ENCODE peak calls at places on chromosomes 16 and 17, in ten cellular contexts. D is tibial nerve, N is transverse colon, G is breast epithelium, U is IMR-90, M is ovary, P is heart left ventricle, I is sigmoid colon, B is spleen, F is Peyer's patch. V is an unnamed sample.

GRCh38 chr16:58121132-58121531 is 8.0 kb downstream of the CFAP20 start:
- DNase-seq in U (no peak), D (no peak), F (peak; percentile 73), I (no peak), B (no peak), P (no peak), M (no peak), N (peak; percentile 40), G (no peak), V (no peak)

GRCh38 chr16:88469615-88470395 is 16.7 kb downstream of the ZFPM1 start:
- DNase-seq in M (no peak), F (no peak), G (no peak), I (no peak), B (no peak), U (no peak), N (no peak), D (no peak), P (no peak), V (no peak)

GRCh38 chr17:38415250-38416194 is 12.7 kb upstream of the ARHGAP23 start:
- DNase-seq in F (no peak), M (no peak), D (no peak), P (no peak), N (peak; percentile 40), U (peak; percentile 69), G (no peak), B (no peak), I (no peak), V (no peak)

GRCh38 chr17:57577751-57578607 is 167.1 kb downstream of the CCDC182 start:
- DNase-seq in P (no peak), D (peak; percentile 25), F (no peak), N (no peak), I (peak; percentile 79), U (peak; percentile 70), M (peak; percentile 70), B (no peak), G (no peak), V (peak; percentile 29)

GRCh38 chr17:48972749-48973097 is 4.3 kb upstream of the GIP start:
- DNase-seq in D (no peak), P (peak; percentile 6), I (no peak), U (no peak), B (no peak), G (no peak), N (no peak), F (no peak), M (no peak), V (no peak)

GRCh38 chr17:55410722-55411462 is 10.7 kb downstream of the MMD start:
- DNase-seq in B (no peak), D (no peak), U (no peak), I (no peak), G (no peak), N (no peak), P (no peak), F (no peak), M (no peak), V (no peak)

GRCh38 chr17:50464736-50465135 is 3.9 kb downstream of the CHAD start:
- DNase-seq in N (no peak), F (no peak), B (peak; percentile 34), I (no peak), M (no peak), D (no peak), P (no peak), U (no peak), G (no peak), V (no peak)

GRCh38 chr17:31787857-31788570 is 71.0 kb downstream of the COPRS start:
- DNase-seq in F (no peak), N (peak; percentile 39), D (no peak), U (peak; percentile 93), I (peak; percentile 93), G (no peak), P (no peak), B (no peak), M (peak; percentile 17), V (peak; percentile 85)

DNA sequence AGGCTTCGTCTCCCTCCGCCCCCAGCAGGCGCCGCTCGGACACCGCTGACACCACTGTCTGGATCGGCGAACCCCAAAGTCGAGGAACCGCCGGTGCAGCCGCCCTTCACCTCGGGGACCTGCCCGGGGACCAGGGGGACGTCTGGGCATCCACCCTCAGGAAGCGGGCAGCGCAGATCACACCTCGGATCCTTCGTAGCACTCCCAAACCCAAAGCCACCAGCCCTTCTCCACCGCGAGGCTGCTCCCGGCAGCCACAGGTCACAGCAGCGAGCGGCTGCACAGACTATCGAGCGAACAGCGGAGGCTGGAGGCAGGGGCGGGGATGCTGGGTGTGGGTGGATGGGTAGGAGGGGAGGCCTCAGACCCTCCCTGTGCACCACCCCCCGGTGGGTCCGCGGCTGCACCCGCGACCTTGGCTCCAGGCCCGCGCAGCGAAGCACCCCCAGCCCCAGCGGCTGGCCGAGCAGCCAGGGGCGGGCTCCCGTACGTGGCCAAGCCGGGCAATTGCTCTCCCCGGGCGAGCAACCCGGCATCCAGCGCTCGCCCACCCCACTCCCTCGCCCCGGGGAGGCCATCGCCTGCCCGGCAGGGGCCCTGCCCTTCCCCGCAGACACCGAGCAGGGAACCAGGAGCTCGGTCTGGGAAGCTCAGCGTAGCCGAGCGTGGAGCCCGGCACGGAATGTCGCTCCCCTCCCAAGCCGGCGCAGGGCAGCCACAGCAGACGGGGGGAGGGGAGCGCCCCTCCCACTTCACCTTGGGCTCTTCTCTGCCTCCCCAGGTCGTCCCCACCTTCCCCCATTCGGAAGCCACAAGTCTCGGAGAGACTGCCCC is 1.0 kb downstream of the SDK2 start:
- DNase-seq in G (no peak), P (no peak), I (no peak), U (no peak), M (peak; percentile 32), B (peak; percentile 88), D (no peak), N (peak; percentile 34), F (peak; percentile 63), V (peak; percentile 26)
- TF ChIP-seq CTCF in G (no peak), P (no peak), I (peak; percentile 8), U (no peak), M (no peak), B (no peak), D (peak; percentile 24), N (no peak), F (no peak), V (no peak)

GRCh38 chr17:60170835-60171752 is 21.3 kb downstream of the CA4 start:
- DNase-seq in U (peak; percentile 36), F (no peak), G (no peak), I (no peak), P (no peak), N (no peak), M (no peak), B (no peak), D (no peak), V (no peak)

GRCh38 chr17:60168654-60169053 is 18.9 kb downstream of the CA4 start:
- DNase-seq in B (no peak), N (no peak), U (no peak), P (no peak), D (no peak), F (no peak), G (no peak), I (no peak), M (no peak), V (no peak)

GRCh38 chr17:60167095-60167741 is 17.4 kb downstream of the CA4 start:
- DNase-seq in P (no peak), F (no peak), D (no peak), U (no peak), B (no peak), N (no peak), M (no peak), I (no peak), G (no peak), V (no peak)

GRCh38 chr17:60171753-60172079 is 21.9 kb downstream of the CA4 start:
- DNase-seq in N (no peak), U (no peak), M (no peak), B (no peak), I (no peak), P (no peak), D (no peak), G (no peak), F (no peak), V (no peak)

DNA sequence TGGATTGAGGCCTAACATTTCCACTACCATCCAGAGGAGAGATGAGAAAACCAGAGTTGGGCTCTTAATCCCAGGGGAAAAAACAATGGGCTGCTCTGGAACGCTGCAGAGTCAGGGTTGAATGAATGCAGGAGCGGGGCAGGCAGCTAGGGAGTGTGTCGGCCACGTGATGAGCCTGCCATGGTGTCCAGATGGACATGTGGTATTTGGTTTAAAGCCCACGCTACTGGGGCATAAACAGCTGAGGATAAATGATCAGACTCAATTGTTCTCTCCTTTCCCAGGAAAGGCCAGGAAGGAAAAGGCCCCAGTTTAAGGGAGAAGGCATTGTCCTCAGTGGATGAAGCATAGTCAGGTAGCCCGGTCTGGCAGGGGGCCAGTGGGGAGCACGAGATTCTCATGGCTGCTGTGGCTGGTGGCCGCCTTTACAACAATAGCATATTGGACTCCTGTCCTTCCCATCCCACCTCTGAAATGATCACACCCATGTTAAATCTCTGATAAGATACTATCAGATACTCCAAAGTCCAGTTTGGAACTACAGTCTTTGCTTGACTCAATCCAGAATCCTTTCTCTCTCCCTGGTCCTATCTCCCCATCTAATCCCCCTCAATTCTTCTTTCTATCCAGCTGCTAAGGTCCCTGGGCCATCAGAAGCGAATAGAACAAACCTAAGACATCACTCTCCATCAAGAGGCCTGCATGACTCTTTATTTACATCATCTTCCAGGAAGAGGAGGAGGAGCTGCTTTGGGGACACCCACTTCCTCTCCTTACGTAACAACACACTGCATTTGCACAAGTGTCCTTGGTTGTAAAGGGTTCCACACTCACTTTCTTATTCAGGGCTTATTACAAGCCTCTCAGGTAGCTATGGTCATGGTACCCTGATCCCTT is 20.4 kb downstream of the CA4 start:
- DNase-seq in F (peak; percentile 89), B (no peak), I (no peak), M (no peak), P (peak; percentile 82), D (no peak), U (peak; percentile 41), G (no peak), N (peak; percentile 86), V (no peak)
- TF ChIP-seq POLR2A in F (no peak), B (no peak), I (no peak), M (no peak), P (no peak), D (no peak), U (no peak), G (no peak), N (no peak), V (no peak)

GRCh38 chr17:40538019-40538935 is 27.0 kb downstream of the CCR7 start:
- DNase-seq in U (peak; percentile 43), B (peak; percentile 89), D (no peak), N (no peak), P (peak; percentile 75), G (peak; percentile 68), M (peak; percentile 36), F (peak; percentile 37), I (peak; percentile 70), V (peak; percentile 81)

GRCh38 chr17:40536731-40537171 is 28.5 kb downstream of the CCR7 start:
- DNase-seq in B (peak; percentile 75), M (peak; percentile 43), D (no peak), N (no peak), I (peak; percentile 81), G (peak; percentile 60), U (peak; percentile 75), F (peak; percentile 46), P (no peak), V (peak; percentile 84)

GRCh38 chr17:40534431-40535189 is 30.7 kb downstream of the CCR7 start:
- DNase-seq in U (no peak), M (peak; percentile 59), P (no peak), G (peak; percentile 36), N (no peak), B (peak; percentile 70), D (no peak), F (peak; percentile 25), I (peak; percentile 49), V (no peak)

GRCh38 chr17:40535438-40535837 is 29.8 kb downstream of the CCR7 start:
- DNase-seq in N (no peak), F (no peak), D (no peak), G (no peak), I (no peak), U (no peak), P (no peak), M (no peak), B (no peak), V (no peak)

GRCh38 chr17:40535924-40536717 is 29.2 kb downstream of the CCR7 start:
- DNase-seq in I (peak; percentile 71), D (no peak), N (no peak), U (no peak), F (peak; percentile 44), P (no peak), G (peak; percentile 50), B (peak; percentile 85), M (no peak), V (no peak)
- H3K4me3 ChIP-seq in I (no peak overlapping the region), D (no peak overlapping the region), N (no peak overlapping the region), U (no peak overlapping the region), F (no peak overlapping the region), P (no peak overlapping the region), G (no peak overlapping the region), B (no peak overlapping the region), M (no peak overlapping the region), V (no peak overlapping the region)

DNA sequence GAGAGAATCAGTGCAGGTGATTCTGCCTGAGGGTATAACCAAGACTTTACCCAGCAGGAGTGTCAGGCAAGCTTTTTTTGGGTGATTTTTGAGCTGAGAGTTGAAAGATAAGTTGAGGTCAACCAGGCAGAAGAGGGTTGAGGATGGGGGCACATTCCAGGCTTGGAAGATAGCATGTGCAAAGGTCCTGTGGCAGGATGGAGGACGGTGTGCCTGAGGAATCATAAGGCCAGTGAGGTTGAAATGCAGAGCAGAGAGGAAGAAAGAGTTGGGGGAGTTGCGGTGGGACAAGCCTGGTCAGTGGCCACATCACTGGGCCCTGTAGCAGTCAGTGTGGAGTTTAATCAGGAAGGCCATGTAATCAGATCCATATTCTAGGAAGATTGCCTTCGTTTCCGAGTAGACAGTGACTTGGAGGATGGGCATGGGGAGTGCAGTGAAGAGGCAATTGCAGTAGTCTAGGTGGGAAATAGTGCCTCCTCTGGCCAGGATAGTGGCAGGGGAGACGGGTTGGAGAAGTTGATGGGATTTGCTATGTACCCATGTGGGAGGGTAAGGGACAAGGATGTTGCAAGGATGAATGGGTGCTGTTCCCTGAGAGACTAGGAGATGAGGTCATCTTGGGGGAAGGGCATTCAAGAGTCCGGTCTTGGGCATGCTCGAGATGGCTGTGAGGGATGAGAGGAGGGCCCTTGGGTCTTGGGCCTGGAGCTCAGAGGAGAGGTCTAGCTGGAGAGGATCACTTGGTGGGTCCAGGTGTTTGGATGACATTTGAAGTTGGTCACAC is 3.9 kb downstream of the PLEKHG4 start:
- DNase-seq in F (no peak), G (no peak), U (peak; percentile 44), I (no peak), D (no peak), P (no peak), M (no peak), B (peak; percentile 10), N (no peak), V (no peak)
- TF ChIP-seq CTCF in F (no peak), G (no peak), U (no peak), I (no peak), D (no peak), P (no peak), M (no peak), B (no peak), N (no peak), V (no peak)